ENCODE peak calls at places on chromosomes 5 and 9, in four cellular contexts. X is ovary, C is A549, K is GM04504. Y is an unnamed sample.

GRCh38 chr9:1100945-1101344 is 50.8 kb downstream of the DMRT2 start:
- DNase-seq in X (no peak), C (no peak), K (peak), Y (no peak)

GRCh38 chr9:112558476-112558875 is 71.8 kb downstream of the KIAA1958 start:
- DNase-seq in X (no peak), C (no peak), K (peak), Y (no peak)

GRCh38 chr5:58751222-58751621 is 168.3 kb downstream of the RAB3C start:
- DNase-seq in X (no peak), C (no peak), K (no peak), Y (no peak)

GRCh38 chr9:116152390-116152789 is 1.2 kb upstream of the PAPPA start:
- DNase-seq in X (no peak), C (no peak), K (no peak), Y (no peak)

GRCh38 chr9:5800969-5801738 is 31.8 kb downstream of the ERMP1 start:
- DNase-seq in X (no peak), C (no peak), K (no peak), Y (peak)

GRCh38 chr5:132961887-132962286 is 1.5 kb downstream of the AFF4 start:
- DNase-seq in X (no peak), C (no peak), K (no peak), Y (no peak)

GRCh38 chr5:9151671-9152427 is 394.0 kb downstream of the SEMA5A start:
- DNase-seq in X (no peak), C (no peak), K (no peak), Y (no peak)

GRCh38 chr5:150987746-150988145 is 32.6 kb upstream of the GPX3 start:
- DNase-seq in X (no peak), C (no peak), K (no peak), Y (no peak)

GRCh38 chr5:82673460-82673859 is 395.3 kb upstream of the RPS23 start:
- DNase-seq in X (no peak), C (no peak), K (no peak), Y (no peak)

GRCh38 chr5:91361790-91362189 is 21.3 kb downstream of the ARRDC3 start:
- DNase-seq in X (no peak), C (no peak), K (no peak), Y (no peak)